ENCODE peak calls at places on chromosomes 11 and 22, in five cellular contexts. M is fibroblast of lung, A is GM13976, O is HFF-Myc, C is IMR-90. F is an unnamed sample.

GRCh38 chr11:83063073-83063754 is 8.5 kb downstream of the RAB30 start:
- DNase-seq in O (no peak), C (peak), M (no peak), A (peak), F (no peak)

GRCh38 chr11:105389952-105390351 is 219.9 kb upstream of the GRIA4 start:
- DNase-seq in A (no peak), M (no peak), O (no peak), C (no peak), F (no peak)

GRCh38 chr11:112255075-112255739 is 5.5 kb downstream of the PLET1 start:
- DNase-seq in M (peak), O (no peak), C (peak), A (no peak), F (no peak)

GRCh38 chr11:17352925-17353227 is 1.3 kb downstream of the NCR3LG1 start:
- DNase-seq in C (peak), A (no peak), M (peak), O (no peak), F (no peak)

GRCh38 chr11:71086687-71087258 is 165.6 kb downstream of the SHANK2 start:
- DNase-seq in C (peak), O (no peak), A (no peak), M (peak), F (no peak)

GRCh38 chr11:116730241-116730561 is 42.6 kb downstream of the BUD13 start:
- DNase-seq in M (no peak), O (no peak), C (no peak), A (no peak), F (no peak)

GRCh38 chr11:84795698-84796097 is 831.4 kb downstream of the DLG2 start:
- DNase-seq in O (no peak), M (no peak), C (no peak), A (no peak), F (no peak)

GRCh38 chr11:8807544-8808225 is 103.3 kb upstream of the AKIP1 start:
- DNase-seq in M (peak), O (no peak), C (peak), A (no peak), F (peak)

GRCh38 chr22:47220752-47221151 is 458.3 kb downstream of the TBC1D22A start:
- DNase-seq in O (no peak), M (no peak), A (no peak), C (no peak), F (no peak)

GRCh38 chr11:2771758-2772466 is 72.1 kb upstream of the KCNQ1OT1 start:
- DNase-seq in A (peak), M (no peak), C (no peak), O (no peak), F (no peak)

GRCh38 chr22:49551897-49552659 is 275.6 kb downstream of the BRD1 start:
- DNase-seq in M (no peak), A (no peak), O (no peak), C (no peak), F (no peak)

GRCh38 chr22:46737976-46738641 is at the start of gene CERK:
- DNase-seq in C (peak), O (no peak), A (peak), M (peak), F (no peak)

GRCh38 chr11:75627879-75628668 is 40.8 kb downstream of the MAP6 start:
- DNase-seq in M (no peak), C (peak), A (no peak), O (no peak), F (no peak)

GRCh38 chr22:27312567-27313507 is 488.7 kb downstream of the MN1 start:
- DNase-seq in C (no peak), M (no peak), A (no peak), O (no peak), F (no peak)

GRCh38 chr22:23841736-23842404 is 3.1 kb upstream of the DERL3 start:
- DNase-seq in M (no peak), C (no peak), O (no peak), A (no peak), F (no peak)

GRCh38 chr11:2862950-2863618 is 22.5 kb downstream of the CDKN1C start:
- DNase-seq in M (no peak), O (no peak), A (no peak), C (peak), F (no peak)

GRCh38 chr22:39351689-39352214 is 2.0 kb downstream of the SYNGR1 start:
- DNase-seq in O (no peak), C (peak), A (peak), M (no peak), F (no peak)

GRCh38 chr22:48884292-48884691 is 943.4 kb downstream of the BRD1 start:
- DNase-seq in A (no peak), M (no peak), O (no peak), C (no peak), F (no peak)

GRCh38 chr11:114785820-114786219 is 107.5 kb downstream of the NXPE2 start:
- DNase-seq in C (no peak), O (no peak), M (no peak), A (no peak), F (no peak)

GRCh38 chr11:10906521-10906920 is 48.7 kb upstream of the ZBED5 start:
- DNase-seq in C (peak), O (no peak), M (peak), A (no peak), F (no peak)

GRCh38 chr11:94283678-94284077 is 20.7 kb upstream of the IZUMO1R start:
- DNase-seq in C (no peak), A (no peak), O (no peak), M (no peak), F (no peak)

GRCh38 chr11:121415861-121416260 is 36.3 kb upstream of the SORL1 start:
- DNase-seq in O (no peak), A (no peak), M (peak), C (no peak), F (no peak)

GRCh38 chr22:50507421-50507990 is at the start of gene LMF2:
- DNase-seq in O (no peak), M (no peak), C (no peak), A (peak), F (no peak)

GRCh38 chr11:129023968-129024676 is 81.5 kb upstream of the TP53AIP1 start:
- DNase-seq in M (no peak), A (no peak), C (peak), O (no peak), F (no peak)

GRCh38 chr11:87286338-87286737 is 248.6 kb downstream of the TMEM135 start:
- DNase-seq in O (no peak), A (no peak), M (no peak), C (no peak), F (no peak)

GRCh38 chr11:87284306-87284705 is 246.6 kb downstream of the TMEM135 start:
- DNase-seq in C (no peak), O (no peak), M (no peak), A (no peak), F (no peak)

GRCh38 chr11:87280143-87280542 is 242.4 kb downstream of the TMEM135 start:
- DNase-seq in C (no peak), O (no peak), M (no peak), A (no peak), F (no peak)

GRCh38 chr11:87281496-87281895 is 243.8 kb downstream of the TMEM135 start:
- DNase-seq in C (peak), M (peak), O (no peak), A (no peak), F (peak)
- TF ChIP-seq CTCF in C (peak), M (peak), O (no peak), A (no peak), F (peak)

DNA sequence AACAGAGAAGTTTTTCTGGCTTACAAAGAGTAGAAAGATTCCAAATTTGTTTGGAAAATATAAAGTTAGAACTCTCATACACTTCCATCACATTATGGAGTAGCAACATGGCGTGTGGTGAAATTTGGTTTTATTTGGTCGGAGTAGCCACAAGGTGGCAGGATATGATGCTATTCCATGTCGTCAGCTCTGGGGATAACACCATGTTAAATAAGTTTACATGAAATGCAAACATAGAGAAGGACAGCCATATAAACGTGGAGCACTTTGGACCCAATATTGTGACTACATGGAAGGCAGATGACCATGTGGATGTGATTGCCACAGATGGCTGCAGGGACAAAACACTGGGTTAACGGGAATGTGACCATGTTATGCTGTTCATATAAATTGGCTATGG is 21.1 kb downstream of the OR5M11 start:
- DNase-seq in O (no peak), C (no peak), A (no peak), M (no peak), F (no peak)
- TF ChIP-seq CTCF in O (no peak), C (no peak), A (no peak), M (no peak), F (no peak)

DNA sequence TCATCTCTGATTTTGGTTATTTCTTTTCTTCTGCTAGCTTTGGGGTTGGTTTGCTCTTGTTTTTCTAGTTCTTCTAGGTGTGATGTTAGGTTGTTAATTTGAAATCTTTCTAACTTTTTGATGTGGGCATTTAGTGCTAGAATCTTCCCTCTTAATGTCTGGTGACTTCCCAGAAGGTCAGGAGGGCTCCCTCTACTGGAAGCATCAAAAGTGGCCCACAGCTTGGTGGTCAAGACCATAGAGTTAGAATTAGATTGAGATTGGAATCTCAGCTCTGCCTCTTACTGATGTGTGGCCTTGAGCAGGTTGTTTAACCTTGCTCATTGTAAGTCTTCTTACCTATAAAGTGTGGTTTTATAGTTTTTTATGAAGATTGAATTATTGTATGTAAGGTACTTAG is 99.3 kb downstream of the FDX1 start:
- DNase-seq in O (no peak), C (no peak), M (no peak), A (no peak), F (no peak)
- TF ChIP-seq CTCF in O (peak), C (peak), M (no peak), A (peak), F (peak)

DNA sequence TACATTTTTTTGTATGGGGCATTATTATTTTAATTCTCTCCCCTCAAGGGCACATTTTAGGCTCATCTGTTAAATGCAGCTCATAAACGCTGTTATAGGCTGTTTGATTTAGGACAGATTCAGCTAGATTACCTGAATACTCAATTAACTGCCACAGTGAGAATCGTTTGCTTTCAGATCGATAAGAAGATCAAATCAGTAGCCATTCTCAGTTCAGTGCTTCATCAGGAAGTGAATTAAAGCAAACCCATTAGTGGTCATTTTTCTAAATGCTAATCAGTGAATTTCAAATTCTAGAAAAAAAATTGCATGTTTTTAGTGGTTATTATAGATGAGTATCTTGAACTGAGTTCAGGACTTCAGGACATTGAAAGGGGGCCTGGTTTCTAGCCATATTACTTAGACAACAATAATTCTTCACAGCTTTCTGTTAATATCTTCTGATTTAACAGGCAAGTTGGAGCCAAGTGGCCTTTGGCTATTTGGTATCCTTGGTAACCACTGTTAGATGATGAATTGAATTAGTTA is 18.6 kb downstream of the SYT9 start:
- DNase-seq in M (no peak), C (no peak), O (no peak), A (no peak), F (no peak)
- TF ChIP-seq CTCF in M (no peak), C (no peak), O (no peak), A (no peak), F (no peak)

GRCh38 chr11:130711193-130711592 is 205.1 kb downstream of the SNX19 start:
- DNase-seq in A (no peak), M (no peak), O (no peak), C (peak), F (no peak)
- TF ChIP-seq CTCF in A (no peak), M (no peak), O (no peak), C (no peak), F (no peak)

DNA sequence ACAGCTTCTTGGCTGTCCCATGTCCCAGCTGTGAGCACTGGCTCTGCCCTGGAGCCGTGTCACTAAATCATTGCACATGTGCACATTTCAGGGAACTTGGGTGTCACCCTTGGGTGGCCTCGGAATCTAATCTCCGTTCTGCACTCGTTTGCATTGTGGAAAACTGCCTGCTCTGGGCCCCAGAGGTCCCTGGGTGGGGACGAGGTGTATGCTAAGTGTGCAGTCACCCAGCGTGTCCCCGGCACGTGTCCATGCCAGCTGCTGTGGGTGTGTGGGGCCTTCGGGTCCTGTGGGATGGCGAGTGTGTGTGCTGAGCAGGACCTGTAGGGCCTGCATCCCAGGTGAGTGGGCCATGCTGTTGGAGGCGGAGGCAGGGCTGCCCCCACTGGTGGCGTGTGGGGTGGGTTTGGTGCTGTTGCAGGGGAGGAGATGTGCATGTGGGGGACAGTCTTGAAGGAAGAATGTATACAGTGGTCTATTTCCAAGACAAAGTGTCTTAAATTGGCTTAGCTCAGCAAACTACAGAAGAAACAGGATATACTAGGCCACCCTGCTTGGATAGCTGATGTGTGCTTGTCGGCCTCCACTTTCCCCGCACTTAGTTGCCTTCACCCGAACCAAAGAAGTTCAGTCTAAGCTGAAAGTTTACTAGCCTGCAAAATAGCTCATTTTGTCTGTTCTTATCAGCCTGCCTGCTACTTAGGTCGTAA is 14.6 kb downstream of the TANGO2 start:
- DNase-seq in O (no peak), A (no peak), C (no peak), M (no peak), F (no peak)
- TF ChIP-seq CTCF in O (no peak), A (no peak), C (no peak), M (no peak), F (no peak)

DNA sequence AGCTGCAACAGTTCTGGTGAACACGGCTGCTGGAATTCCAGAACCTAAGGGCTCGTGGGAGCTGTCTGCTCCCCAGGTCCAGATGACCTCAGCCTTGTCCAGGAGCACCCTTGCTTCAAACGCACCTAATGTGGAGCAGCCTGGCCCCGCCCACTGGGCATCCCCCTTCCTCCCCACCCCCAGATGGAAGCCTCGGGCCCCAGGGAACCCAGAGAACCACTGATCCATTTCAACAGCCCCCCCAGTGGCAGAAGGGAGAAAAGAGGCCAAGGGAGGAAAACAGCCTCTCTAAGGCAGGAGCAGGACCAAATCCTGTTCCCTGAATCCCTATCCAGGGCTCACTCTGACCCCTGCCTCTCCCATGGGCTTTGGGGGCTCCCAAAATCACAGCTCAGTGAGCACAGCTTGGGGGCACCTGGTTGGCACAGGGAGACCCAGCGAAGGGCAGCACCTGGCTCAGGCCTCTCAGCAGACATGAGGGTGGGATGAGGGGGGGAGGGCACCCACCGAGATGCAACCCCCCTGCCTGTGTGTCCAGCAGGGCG is 1.2 kb downstream of the CYTH4 start:
- DNase-seq in O (no peak), C (no peak), M (no peak), A (no peak), F (no peak)
- TF ChIP-seq CTCF in O (peak), C (peak), M (no peak), A (peak), F (peak)

GRCh38 chr11:32884770-32885384 is 7.7 kb upstream of the QSER1 start:
- DNase-seq in A (no peak), O (no peak), M (peak), C (no peak), F (no peak)
- TF ChIP-seq CTCF in A (peak), O (peak), M (peak), C (peak), F (peak)

GRCh38 chr11:57131080-57131790 is 50.5 kb upstream of the LRRC55 start:
- DNase-seq in M (peak), C (peak), O (no peak), A (no peak), F (no peak)
- TF ChIP-seq CTCF in M (peak), C (peak), O (peak), A (no peak), F (peak)

F was measured in AG09319.